ENCODE peak calls at places on chromosome 7, in nine cellular contexts. S is heart right ventricle; Y is fibroblast of lung; Z is DND-41; Q is CD8-positive, alpha-beta T cell; J is GM12865; I is left ventricle myocardium inferior; B is A549; M is thyroid gland. W is an unnamed sample.

GRCh38 chr7:9231683-9232082 is 798.3 kb downstream of the NXPH1 start:
- DNase-seq in S (no peak), Y (no peak), Z (no peak), Q (no peak), J (no peak), I (no peak), B (no peak), M (no peak), W (no peak)

GRCh38 chr7:120185940-120186682 is 86.9 kb upstream of the KCND2 start:
- DNase-seq in S (no peak), Y (peak; percentile 18), Z (no peak), Q (no peak), J (no peak), I (no peak), B (no peak), M (no peak), W (no peak)

GRCh38 chr7:86968618-86969017 is 90.8 kb downstream of the ELAPOR2 start:
- DNase-seq in S (no peak), Y (peak; percentile 64), Z (no peak), Q (no peak), J (no peak), I (no peak), B (no peak), M (peak; percentile 56), W (no peak)

GRCh38 chr7:115038158-115038557 is 116.3 kb downstream of the MDFIC start:
- DNase-seq in S (no peak), Y (no peak), Z (no peak), Q (no peak), J (no peak), I (no peak), B (no peak), M (no peak), W (no peak)

GRCh38 chr7:155097338-155097737 is 27.2 kb downstream of the HTR5A start:
- DNase-seq in S (no peak), Y (no peak), Z (no peak), Q (no peak), J (no peak), I (no peak), B (no peak), M (no peak), W (no peak)

GRCh38 chr7:129872054-129872453 is 80.7 kb downstream of the UBE2H start:
- DNase-seq in S (no peak), Y (no peak), Z (no peak), Q (no peak), J (no peak), I (no peak), B (no peak), M (no peak), W (peak; percentile 35)

GRCh38 chr7:121634356-121634755 is 238.2 kb upstream of the FAM3C start:
- DNase-seq in S (no peak), Y (no peak), Z (no peak), Q (no peak), J (no peak), I (no peak), B (no peak), M (no peak), W (peak; percentile 23)

GRCh38 chr7:139095194-139095659 is 14.3 kb downstream of the ZC3HAV1 start:
- DNase-seq in S (no peak), Y (no peak), Z (peak; percentile 91), Q (peak; percentile 77), J (peak; percentile 90), I (no peak), B (no peak), M (peak; percentile 7), W (no peak)

GRCh38 chr7:27210441-27211083 is 10.7 kb upstream of the HOXA13 start:
- DNase-seq in S (no peak), Y (peak; percentile 41), Z (peak; percentile 21), Q (peak; percentile 47), J (peak; percentile 43), I (no peak), B (peak; percentile 79), M (peak; percentile 45), W (no peak)

GRCh38 chr7:41003031-41003925 is 699.6 kb downstream of the INHBA start:
- DNase-seq in S (peak; percentile 37), Y (peak; percentile 51), Z (peak; percentile 49), Q (no peak), J (peak; percentile 64), I (peak; percentile 30), B (no peak), M (peak; percentile 68), W (peak; percentile 52)

GRCh38 chr7:19215421-19215820 is 70.2 kb upstream of the FERD3L start:
- DNase-seq in S (no peak), Y (peak; percentile 71), Z (no peak), Q (no peak), J (no peak), I (no peak), B (no peak), M (no peak), W (no peak)

GRCh38 chr7:43825391-43825808 is 43.9 kb downstream of the MRPS24 start:
- DNase-seq in S (no peak), Y (no peak), Z (no peak), Q (no peak), J (no peak), I (no peak), B (no peak), M (no peak), W (no peak)

GRCh38 chr7:137476937-137477336 is 133.4 kb upstream of the PTN start:
- DNase-seq in S (no peak), Y (no peak), Z (no peak), Q (no peak), J (no peak), I (no peak), B (no peak), M (no peak), W (no peak)

GRCh38 chr7:130890176-130891020 is 156.4 kb upstream of the KLF14 start:
- DNase-seq in S (no peak), Y (peak; percentile 94), Z (no peak), Q (no peak), J (no peak), I (no peak), B (no peak), M (peak; percentile 92), W (no peak)

GRCh38 chr7:44982970-44983369 is 4.2 kb upstream of the MYO1G start:
- DNase-seq in S (no peak), Y (no peak), Z (no peak), Q (no peak), J (no peak), I (no peak), B (no peak), M (no peak), W (no peak)
- H3K4me3 ChIP-seq in S (no peak overlapping the region), Y (no peak overlapping the region), Z (no peak overlapping the region), Q (no peak overlapping the region), J (peak overlapping the region; percentile 58), I (no peak overlapping the region), B (no peak overlapping the region), M (no peak overlapping the region), W (no peak overlapping the region)

DNA sequence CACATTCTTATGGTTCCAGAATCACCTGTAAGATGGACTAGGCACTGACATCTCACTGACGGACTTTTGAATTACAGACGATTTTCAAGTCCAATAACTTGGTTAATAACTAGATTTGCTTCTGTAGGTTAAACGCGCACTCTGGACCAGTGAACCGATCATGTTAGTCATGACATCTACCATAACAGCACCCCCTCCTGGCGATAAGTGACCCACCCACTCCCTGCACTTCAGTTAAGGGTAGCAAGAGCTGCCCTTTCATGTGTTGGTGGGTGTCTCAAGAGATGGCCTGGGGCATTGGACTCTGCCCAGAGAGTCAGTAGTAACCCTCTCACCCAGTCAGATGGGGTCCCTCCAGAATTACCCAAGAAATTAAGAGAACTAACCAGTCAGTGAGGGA is 12.9 kb downstream of the GRM8 start:
- DNase-seq in S (no peak), Y (no peak), Z (no peak), Q (no peak), J (peak; percentile 20), I (no peak), B (no peak), M (no peak), W (no peak)
- TF ChIP-seq CTCF in S (no peak), Y (no peak), Z (peak; percentile 35), Q (no peak), J (peak; percentile 46), I (no peak), B (no peak), M (no peak), W (peak; percentile 8)

DNA sequence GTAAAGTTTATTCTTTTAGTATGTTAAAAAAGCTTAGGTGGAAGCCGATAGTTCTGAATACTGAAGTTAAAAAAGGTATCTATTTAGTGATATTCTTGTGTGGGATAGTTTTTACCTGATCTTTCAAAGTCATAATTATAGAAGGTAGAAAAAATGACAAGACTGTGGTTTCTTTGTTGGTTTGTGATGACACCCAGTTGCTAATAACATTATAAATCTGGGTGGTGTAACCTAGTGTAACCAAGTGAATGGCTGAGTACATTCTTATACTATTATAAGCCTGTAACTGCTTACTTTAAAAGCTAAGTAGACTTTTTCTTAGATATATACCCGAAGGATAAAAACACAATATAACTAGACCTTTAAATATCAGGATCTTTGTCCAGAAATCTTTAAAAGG is 2.3 kb downstream of the CDK13 start:
- DNase-seq in S (no peak), Y (peak; percentile 70), Z (no peak), Q (no peak), J (peak; percentile 24), I (no peak), B (no peak), M (no peak), W (peak; percentile 50)
- H3K4me3 ChIP-seq in S (peak overlapping the region; percentile 81), Y (peak overlapping the region; percentile 97), Z (peak overlapping the region; percentile 99), Q (peak overlapping the region; percentile 93), J (peak overlapping the region; percentile 77), I (peak overlapping the region; percentile 92), B (peak overlapping the region; percentile 84), M (peak overlapping the region; percentile 94), W (peak overlapping the region; percentile 52)

GRCh38 chr7:76330673-76331072 is 28.1 kb downstream of the YWHAG start:
- DNase-seq in S (no peak), Y (no peak), Z (no peak), Q (no peak), J (no peak), I (no peak), B (no peak), M (no peak), W (no peak)
- TF ChIP-seq CTCF in S (no peak), Y (no peak), Z (peak; percentile 9), Q (no peak), J (no peak), I (no peak), B (no peak), M (no peak), W (no peak)

DNA sequence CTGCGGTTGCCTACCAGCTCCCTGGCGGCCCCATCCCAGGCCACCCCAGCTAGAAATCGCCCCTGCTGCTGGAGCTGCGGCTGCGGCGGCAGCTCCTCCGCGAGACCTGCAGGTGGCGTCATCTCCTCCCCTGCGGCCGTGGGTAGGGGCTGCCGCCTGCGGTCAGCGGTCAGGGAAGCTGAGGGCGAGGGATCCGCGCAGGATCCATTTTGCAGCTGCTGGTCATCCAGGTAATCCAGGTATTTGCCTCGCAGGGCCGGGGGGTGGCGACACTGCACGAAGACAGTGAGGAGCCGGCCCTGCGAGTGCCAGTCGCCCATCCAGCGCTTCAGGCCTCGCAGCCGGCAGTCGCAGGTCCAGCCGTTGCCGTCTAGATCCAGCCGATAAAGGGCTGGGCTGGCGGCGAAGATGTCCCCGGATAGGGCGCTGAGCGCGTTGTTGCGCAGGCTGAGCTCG is 1.5 kb downstream of the TRIL start:
- DNase-seq in S (peak; percentile 73), Y (peak; percentile 42), Z (no peak), Q (no peak), J (no peak), I (peak; percentile 66), B (peak; percentile 38), M (peak; percentile 90), W (peak; percentile 26)
- H3K4me3 ChIP-seq in S (peak overlapping the region; percentile 60), Y (no peak overlapping the region), Z (no peak overlapping the region), Q (peak overlapping the region; percentile 8), J (no peak overlapping the region), I (peak overlapping the region; percentile 72), B (peak overlapping the region; percentile 47), M (peak overlapping the region; percentile 61), W (peak overlapping the region; percentile 40)

GRCh38 chr7:6475433-6476186 is 27.9 kb upstream of the DAGLB start:
- DNase-seq in S (no peak), Y (no peak), Z (no peak), Q (no peak), J (no peak), I (no peak), B (no peak), M (no peak), W (no peak)
- TF ChIP-seq CTCF in S (no peak), Y (no peak), Z (no peak), Q (no peak), J (no peak), I (no peak), B (no peak), M (no peak), W (no peak)

W was measured in bronchial epithelial cell.